ENCODE peak calls at places on chromosomes 1 and 21, in nine cellular contexts. One of them, this sample, is unnamed.

GRCh38 chr1:151175036-151175741 is 592 bp downstream of the TMOD4 start:
- DNase-seq in AG08395: no peak
- DNase-seq in Peyer's patch: no peak
- DNase-seq in smooth muscle cell of the brain vasculature: no peak
- DNase-seq in dorsolateral prefrontal cortex: peak
- DNase-seq in choroid plexus epithelial cell: no peak
- DNase-seq in AG09309: no peak
- DNase-seq in skeletal muscle cell: no peak
- DNase-seq in GM04504: no peak
- DNase-seq in this sample: no peak

GRCh38 chr1:222370911-222371717 is 176.8 kb downstream of the HHIPL2 start:
- DNase-seq in AG08395: peak
- DNase-seq in Peyer's patch: no peak
- DNase-seq in smooth muscle cell of the brain vasculature: peak
- DNase-seq in dorsolateral prefrontal cortex: no peak
- DNase-seq in choroid plexus epithelial cell: peak
- DNase-seq in AG09309: peak
- DNase-seq in skeletal muscle cell: peak
- DNase-seq in GM04504: peak
- DNase-seq in this sample: no peak

GRCh38 chr1:23772049-23772853 is 6.0 kb upstream of the PITHD1 start:
- DNase-seq in AG08395: peak
- DNase-seq in Peyer's patch: peak
- DNase-seq in smooth muscle cell of the brain vasculature: no peak
- DNase-seq in dorsolateral prefrontal cortex: peak
- DNase-seq in choroid plexus epithelial cell: peak
- DNase-seq in AG09309: no peak
- DNase-seq in skeletal muscle cell: no peak
- DNase-seq in GM04504: no peak
- DNase-seq in this sample: peak

GRCh38 chr1:55735110-55735509 is 519.9 kb upstream of the USP24 start:
- DNase-seq in AG08395: peak
- DNase-seq in Peyer's patch: no peak
- DNase-seq in smooth muscle cell of the brain vasculature: no peak
- DNase-seq in dorsolateral prefrontal cortex: no peak
- DNase-seq in choroid plexus epithelial cell: no peak
- DNase-seq in AG09309: no peak
- DNase-seq in skeletal muscle cell: no peak
- DNase-seq in GM04504: no peak
- DNase-seq in this sample: no peak

GRCh38 chr1:185066181-185066580 is 20.8 kb downstream of the RNF2 start:
- DNase-seq in AG08395: no peak
- DNase-seq in Peyer's patch: no peak
- DNase-seq in smooth muscle cell of the brain vasculature: no peak
- DNase-seq in dorsolateral prefrontal cortex: no peak
- DNase-seq in choroid plexus epithelial cell: no peak
- DNase-seq in AG09309: no peak
- DNase-seq in skeletal muscle cell: no peak
- DNase-seq in GM04504: no peak
- DNase-seq in this sample: no peak

GRCh38 chr21:35438643-35439404 is 389.7 kb upstream of the RUNX1 start:
- DNase-seq in AG08395: no peak
- DNase-seq in Peyer's patch: peak
- DNase-seq in smooth muscle cell of the brain vasculature: no peak
- DNase-seq in dorsolateral prefrontal cortex: no peak
- DNase-seq in choroid plexus epithelial cell: peak
- DNase-seq in AG09309: no peak
- DNase-seq in skeletal muscle cell: no peak
- DNase-seq in GM04504: no peak
- DNase-seq in this sample: no peak

GRCh38 chr1:24745711-24746582 is 700 bp downstream of the CLIC4 start:
- DNase-seq in AG08395: no peak
- DNase-seq in Peyer's patch: peak
- DNase-seq in smooth muscle cell of the brain vasculature: no peak
- DNase-seq in dorsolateral prefrontal cortex: no peak
- DNase-seq in choroid plexus epithelial cell: peak
- DNase-seq in AG09309: no peak
- DNase-seq in skeletal muscle cell: no peak
- DNase-seq in GM04504: no peak
- DNase-seq in this sample: peak

GRCh38 chr1:37795340-37796110 is 1.9 kb downstream of the MANEAL start:
- DNase-seq in AG08395: peak
- DNase-seq in Peyer's patch: peak
- DNase-seq in smooth muscle cell of the brain vasculature: no peak
- DNase-seq in dorsolateral prefrontal cortex: peak
- DNase-seq in choroid plexus epithelial cell: peak
- DNase-seq in AG09309: no peak
- DNase-seq in skeletal muscle cell: no peak
- DNase-seq in GM04504: no peak
- DNase-seq in this sample: peak

GRCh38 chr1:183218039-183218618 is 32.1 kb downstream of the LAMC2 start:
- DNase-seq in AG08395: peak
- DNase-seq in Peyer's patch: no peak
- DNase-seq in smooth muscle cell of the brain vasculature: no peak
- DNase-seq in dorsolateral prefrontal cortex: no peak
- DNase-seq in choroid plexus epithelial cell: no peak
- DNase-seq in AG09309: no peak
- DNase-seq in skeletal muscle cell: no peak
- DNase-seq in GM04504: no peak
- DNase-seq in this sample: no peak

GRCh38 chr1:57987507-57987906 is 559.0 kb downstream of the OMA1 start:
- DNase-seq in AG08395: no peak
- DNase-seq in Peyer's patch: no peak
- DNase-seq in smooth muscle cell of the brain vasculature: no peak
- DNase-seq in dorsolateral prefrontal cortex: no peak
- DNase-seq in choroid plexus epithelial cell: no peak
- DNase-seq in AG09309: no peak
- DNase-seq in skeletal muscle cell: no peak
- DNase-seq in GM04504: no peak
- DNase-seq in this sample: no peak

This sample was measured in lung.